ENCODE peak calls at places on chromosome 4, in four cellular contexts. One of them, this sample, is unnamed. For H3K9me3, the result is how much of the 10 kb centered on the place peaks cover.

GRCh38 chr4:66059131-66059530 is 388.8 kb upstream of the EPHA5 start:
- DNase-seq in IMR-90: no peak
- DNase-seq in NT2/D1: no peak
- DNase-seq in lower lobe of right lung: no peak
- DNase-seq in this sample: no peak

GRCh38 chr4:6478546-6479220 is 6.3 kb upstream of the PPP2R2C start:
- DNase-seq in IMR-90: no peak
- DNase-seq in NT2/D1: no peak
- DNase-seq in lower lobe of right lung: no peak
- DNase-seq in this sample: no peak

GRCh38 chr4:94519925-94520789 is 68.4 kb downstream of the PDLIM5 start:
- DNase-seq in IMR-90: no peak
- DNase-seq in NT2/D1: no peak
- DNase-seq in lower lobe of right lung: no peak
- DNase-seq in this sample: no peak

GRCh38 chr4:11313157-11313943 is 115.3 kb downstream of the HS3ST1 start:
- DNase-seq in IMR-90: no peak
- DNase-seq in NT2/D1: no peak
- DNase-seq in lower lobe of right lung: no peak
- DNase-seq in this sample: no peak

GRCh38 chr4:124910327-124910726 is 197.8 kb upstream of the ANKRD50 start:
- DNase-seq in IMR-90: no peak
- DNase-seq in NT2/D1: no peak
- DNase-seq in lower lobe of right lung: no peak
- DNase-seq in this sample: no peak

GRCh38 chr4:47752214-47752613 is 85.7 kb downstream of the CORIN start:
- DNase-seq in IMR-90: no peak
- DNase-seq in NT2/D1: no peak
- DNase-seq in lower lobe of right lung: no peak
- DNase-seq in this sample: no peak

GRCh38 chr4:158016511-158016910 is 156.3 kb downstream of the GASK1B start:
- DNase-seq in IMR-90: peak
- DNase-seq in NT2/D1: no peak
- DNase-seq in lower lobe of right lung: no peak
- DNase-seq in this sample: no peak

GRCh38 chr4:67929447-67929846 is 33.8 kb downstream of the TMPRSS11A start:
- DNase-seq in IMR-90: peak
- DNase-seq in NT2/D1: no peak
- DNase-seq in lower lobe of right lung: no peak
- DNase-seq in this sample: no peak

GRCh38 chr4:48767530-48767929 is 12.5 kb downstream of the FRYL start:
- DNase-seq in IMR-90: no peak
- DNase-seq in NT2/D1: no peak
- DNase-seq in lower lobe of right lung: no peak
- DNase-seq in this sample: no peak
- H3K9me3 ChIP-seq in IMR-90: under half
- H3K9me3 ChIP-seq in NT2/D1: under half
- H3K9me3 ChIP-seq in lower lobe of right lung: under half
- H3K9me3 ChIP-seq in this sample: under half

GRCh38 chr4:18138076-18138665 is 116.6 kb upstream of the LCORL start:
- DNase-seq in IMR-90: no peak
- DNase-seq in NT2/D1: no peak
- DNase-seq in lower lobe of right lung: no peak
- DNase-seq in this sample: no peak
- H3K9me3 ChIP-seq in IMR-90: under half
- H3K9me3 ChIP-seq in NT2/D1: under half
- H3K9me3 ChIP-seq in lower lobe of right lung: under half
- H3K9me3 ChIP-seq in this sample: under half

GRCh38 chr4:4582653-4583052 is 40.8 kb upstream of the STX18 start:
- DNase-seq in IMR-90: no peak
- DNase-seq in NT2/D1: no peak
- DNase-seq in lower lobe of right lung: no peak
- DNase-seq in this sample: no peak

GRCh38 chr4:4583606-4584005 is 41.8 kb upstream of the STX18 start:
- DNase-seq in IMR-90: no peak
- DNase-seq in NT2/D1: no peak
- DNase-seq in lower lobe of right lung: no peak
- DNase-seq in this sample: no peak

GRCh38 chr4:4578981-4579380 is 37.1 kb upstream of the STX18 start:
- DNase-seq in IMR-90: no peak
- DNase-seq in NT2/D1: peak
- DNase-seq in lower lobe of right lung: no peak
- DNase-seq in this sample: no peak

GRCh38 chr4:4577359-4577875 is 35.6 kb upstream of the STX18 start:
- DNase-seq in IMR-90: no peak
- DNase-seq in NT2/D1: no peak
- DNase-seq in lower lobe of right lung: no peak
- DNase-seq in this sample: no peak

GRCh38 chr4:4580494-4580893 is 38.6 kb upstream of the STX18 start:
- DNase-seq in IMR-90: no peak
- DNase-seq in NT2/D1: no peak
- DNase-seq in lower lobe of right lung: no peak
- DNase-seq in this sample: no peak
- H3K9me3 ChIP-seq in IMR-90: under half
- H3K9me3 ChIP-seq in NT2/D1: under half
- H3K9me3 ChIP-seq in lower lobe of right lung: under half
- H3K9me3 ChIP-seq in this sample: under half

DNA sequence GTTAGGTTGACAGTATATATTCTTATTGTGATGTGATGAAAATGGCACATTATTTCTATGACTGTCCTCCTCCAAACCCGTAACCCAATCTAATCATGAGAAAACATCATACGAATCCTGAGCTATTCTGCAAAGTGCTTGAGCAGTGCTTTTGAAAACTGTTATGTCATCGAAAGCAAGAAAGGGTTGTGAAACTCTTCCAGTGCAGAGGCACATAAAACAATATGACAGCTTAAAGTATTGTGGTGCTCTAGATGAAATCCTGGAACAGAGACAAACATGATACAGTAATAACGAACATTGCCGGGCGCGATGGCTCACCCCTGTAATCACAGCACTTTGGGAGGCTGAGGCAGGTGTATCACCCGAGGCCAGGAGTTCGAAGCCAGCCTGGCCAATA is 1648.0 kb downstream of the STIM2 start:
- DNase-seq in IMR-90: no peak
- DNase-seq in NT2/D1: no peak
- DNase-seq in lower lobe of right lung: no peak
- DNase-seq in this sample: no peak
- H3K9me3 ChIP-seq in IMR-90: under half
- H3K9me3 ChIP-seq in NT2/D1: under half
- H3K9me3 ChIP-seq in lower lobe of right lung: under half
- H3K9me3 ChIP-seq in this sample: under half

This sample was measured in stomach.